ENCODE peak calls at places on chromosome 16, in five cellular contexts. C, M, S, E and W are unnamed samples.

GRCh38 chr16:89574681-89575246 is 794 bp upstream of the CPNE7 start:
- DNase-seq in E (peak; percentile 44), M (peak; percentile 100), S (no peak), C (no peak), W (peak; percentile 53)

GRCh38 chr16:68343137-68343536 is 32.3 kb downstream of the PRMT7 start:
- DNase-seq in E (no peak), M (no peak), C (no peak), S (no peak), W (no peak)

GRCh38 chr16:28181557-28181914 is 30.2 kb downstream of the XPO6 start:
- DNase-seq in C (peak; percentile 34), S (peak; percentile 10), M (no peak), E (no peak), W (no peak)

GRCh38 chr16:84277244-84277823 is 17.3 kb upstream of the WFDC1 start:
- DNase-seq in M (peak; percentile 88), E (peak; percentile 29), C (peak; percentile 40), S (no peak), W (peak; percentile 50)

GRCh38 chr16:75351183-75351582 is 82.1 kb downstream of the CFDP1 start:
- DNase-seq in C (no peak), E (no peak), S (no peak), M (peak; percentile 88), W (no peak)

GRCh38 chr16:28610595-28611270 is 889 bp upstream of the SULT1A1 start:
- DNase-seq in C (no peak), E (no peak), S (no peak), M (peak; percentile 58), W (no peak)

GRCh38 chr16:3638916-3639644 is 15.4 kb upstream of the DNASE1 start:
- DNase-seq in S (no peak), M (no peak), C (no peak), E (no peak), W (no peak)

GRCh38 chr16:87733190-87733589 is 32.6 kb downstream of the KLHDC4 start:
- DNase-seq in E (no peak), M (peak; percentile 17), C (no peak), S (no peak), W (no peak)

GRCh38 chr16:88549671-88550643 is 20.2 kb upstream of the ZC3H18 start:
- DNase-seq in C (no peak), S (no peak), E (no peak), M (peak; percentile 58), W (no peak)

GRCh38 chr16:56812884-56813283 is 52.1 kb upstream of the SLC12A3 start:
- DNase-seq in M (peak; percentile 55), S (no peak), E (no peak), C (no peak), W (no peak)

GRCh38 chr16:14289692-14290340 is 218.7 kb downstream of the MRTFB start:
- DNase-seq in S (no peak), C (no peak), M (no peak), E (no peak), W (no peak)

GRCh38 chr16:66419527-66419926 is 7.6 kb upstream of the BEAN1 start:
- DNase-seq in E (no peak), C (no peak), S (no peak), M (no peak), W (no peak)

GRCh38 chr16:66605177-66605999 is 884 bp downstream of the CMTM3 start:
- DNase-seq in C (peak; percentile 51), S (no peak), M (peak; percentile 95), E (peak; percentile 31), W (no peak)

GRCh38 chr16:23506606-23506994 is 3.7 kb downstream of the GGA2 start:
- DNase-seq in M (no peak), C (no peak), E (no peak), S (no peak), W (no peak)

GRCh38 chr16:74449470-74449869 is 28.2 kb upstream of the CLEC18B start:
- DNase-seq in M (peak; percentile 84), S (no peak), C (no peak), E (no peak), W (no peak)

GRCh38 chr16:51630051-51630450 is 479.0 kb upstream of the SALL1 start:
- DNase-seq in C (no peak), E (no peak), S (no peak), M (no peak), W (no peak)

GRCh38 chr16:11560701-11561439 is 25.8 kb downstream of the LITAF start:
- DNase-seq in S (no peak), M (no peak), C (no peak), E (peak; percentile 89), W (peak; percentile 69)

GRCh38 chr16:30829130-30830071 is 42.4 kb upstream of the ZNF629 start:
- DNase-seq in E (no peak), M (peak; percentile 66), C (no peak), S (no peak), W (no peak)

GRCh38 chr16:61862756-61863155 is 173.5 kb downstream of the CDH8 start:
- DNase-seq in C (no peak), M (no peak), S (no peak), E (no peak), W (no peak)

GRCh38 chr16:4110680-4111079 is 5.6 kb downstream of the ADCY9 start:
- DNase-seq in E (no peak), M (no peak), C (no peak), S (no peak), W (no peak)

GRCh38 chr16:9437115-9437514 is 345.7 kb downstream of the HAPSTR1 start:
- DNase-seq in S (no peak), C (no peak), E (no peak), M (no peak), W (no peak)

GRCh38 chr16:31477220-31478216 is 5.4 kb upstream of the SLC5A2 start:
- DNase-seq in S (no peak), C (peak; percentile 82), E (no peak), M (peak; percentile 58), W (no peak)

GRCh38 chr16:27326738-27327585 is 13.2 kb downstream of the IL4R start:
- DNase-seq in E (no peak), M (peak; percentile 98), C (peak; percentile 69), S (peak; percentile 79), W (no peak)

GRCh38 chr16:79593074-79593531 is 7.4 kb downstream of the MAF start:
- DNase-seq in E (no peak), C (no peak), S (no peak), M (peak; percentile 73), W (no peak)
- H3K27ac ChIP-seq in E (no peak overlapping the region), C (no peak overlapping the region), S (no peak overlapping the region), M (no peak overlapping the region), W (peak overlapping the region; percentile 3)

DNA sequence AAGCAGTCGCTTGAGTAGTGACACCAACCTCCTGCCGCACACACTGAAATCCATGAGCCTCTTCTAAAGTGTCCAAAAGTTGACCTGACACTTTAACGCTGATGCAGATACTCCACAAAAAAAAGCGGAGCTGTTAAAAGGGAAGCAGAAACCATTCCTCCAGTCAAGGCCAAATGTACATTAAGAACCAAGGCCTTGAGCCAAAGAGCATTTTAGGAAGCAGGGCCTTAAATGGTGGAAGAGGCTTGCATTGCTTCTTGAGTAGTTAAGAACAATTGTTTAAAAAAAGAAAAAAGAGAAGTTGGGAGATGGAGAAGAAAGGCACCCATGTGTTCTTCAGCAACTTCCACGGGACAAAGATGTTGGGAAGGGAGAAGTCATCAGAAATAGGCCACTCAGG is 6.3 kb downstream of the ZFHX3 start:
- DNase-seq in E (no peak), M (no peak), C (no peak), S (no peak), W (no peak)
- H3K27me3 ChIP-seq in E (no peaks in the 10 kb centered on the region), M (no peaks in the 10 kb centered on the region), C (no peaks in the 10 kb centered on the region), S (no peaks in the 10 kb centered on the region), W (peaks cover 11% of the 10 kb centered on the region)

GRCh38 chr16:58160855-58161254 is 31.7 kb upstream of the CFAP20 start:
- DNase-seq in M (peak; percentile 82), S (no peak), E (no peak), C (no peak), W (no peak)

GRCh38 chr16:58152246-58152868 is 23.2 kb upstream of the CFAP20 start:
- DNase-seq in S (no peak), M (peak; percentile 49), C (no peak), E (no peak), W (no peak)

GRCh38 chr16:58155839-58156238 is 26.7 kb upstream of the CFAP20 start:
- DNase-seq in E (no peak), S (no peak), M (no peak), C (no peak), W (no peak)

GRCh38 chr16:58157239-58157638 is 28.1 kb upstream of the CFAP20 start:
- DNase-seq in S (no peak), E (no peak), C (no peak), M (no peak), W (no peak)

DNA sequence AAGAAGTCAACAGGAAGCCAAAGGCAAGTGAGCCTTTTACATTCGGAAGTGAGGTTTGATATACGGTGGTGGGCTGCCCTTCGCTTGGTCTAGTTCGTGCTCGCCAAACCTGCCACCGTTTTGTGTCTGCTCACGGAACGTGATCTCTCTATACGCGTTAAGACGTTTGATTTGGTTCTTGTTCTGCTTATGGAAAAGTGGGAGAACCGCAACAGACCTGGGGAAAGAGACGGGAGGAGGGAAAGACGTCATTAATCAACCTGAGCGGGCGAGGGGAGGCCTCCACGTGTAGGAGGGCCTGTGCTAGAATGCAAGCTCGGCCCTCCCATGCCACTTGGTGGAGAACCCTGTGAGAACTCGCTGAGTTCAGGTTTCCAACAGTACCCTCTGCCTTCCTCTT is 29.0 kb upstream of the CFAP20 start:
- DNase-seq in S (no peak), M (peak; percentile 15), C (no peak), E (no peak), W (no peak)
- H3K27ac ChIP-seq in S (no peak overlapping the region), M (no peak overlapping the region), C (no peak overlapping the region), E (no peak overlapping the region), W (no peak overlapping the region)

DNA sequence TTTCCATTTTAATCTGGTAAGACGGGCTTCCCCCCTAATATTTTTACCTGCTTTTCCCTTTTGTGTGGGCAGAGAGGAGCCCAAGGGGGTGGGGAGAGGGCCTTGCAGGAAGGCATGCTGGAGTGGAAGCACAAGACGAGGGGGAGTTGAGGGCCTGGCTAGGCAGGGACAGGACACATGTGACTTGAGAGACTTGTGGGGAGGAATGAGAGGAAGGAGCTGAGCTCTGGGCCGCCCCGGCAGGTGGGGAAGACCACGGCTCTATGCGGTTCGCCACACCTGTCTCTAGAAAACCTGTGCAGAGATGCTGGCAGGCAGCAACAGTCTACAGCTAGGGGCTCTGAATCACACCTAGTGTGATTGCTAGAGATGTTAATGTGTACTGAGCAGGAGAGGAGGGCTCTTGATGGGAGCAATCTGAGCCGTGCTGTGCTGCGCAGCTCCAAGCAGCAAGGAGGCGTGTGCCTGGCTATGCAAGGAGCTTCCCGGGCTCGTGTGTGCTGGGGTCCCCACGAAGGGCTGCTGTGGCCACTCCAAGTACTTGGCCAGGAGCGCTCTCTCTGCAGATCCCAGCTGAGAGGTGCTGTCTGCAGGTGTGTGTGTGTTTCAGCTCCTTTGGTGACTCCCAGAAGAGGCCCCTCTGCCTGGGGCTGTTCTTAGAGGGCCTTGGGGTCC is 50.2 kb downstream of the PDPK1 start:
- DNase-seq in C (no peak), M (peak; percentile 58), S (no peak), E (no peak), W (no peak)
- H3K27me3 ChIP-seq in C (no peaks in the 10 kb centered on the region), M (no peaks in the 10 kb centered on the region), S (no peaks in the 10 kb centered on the region), E (no peaks in the 10 kb centered on the region), W (no peaks in the 10 kb centered on the region)